ENCODE peak calls at places on chromosomes 7 and 10, in ten cellular contexts. One of them, this sample, is unnamed.

GRCh38 chr10:17075975-17076374 is 53.6 kb downstream of the CUBN start:
- DNase-seq in breast epithelium: no peak
- DNase-seq in K562: no peak
- DNase-seq in transverse colon: no peak
- DNase-seq in A549: no peak
- DNase-seq in lower leg skin: no peak
- DNase-seq in tibial nerve: no peak
- DNase-seq in adrenal gland: no peak
- DNase-seq in HepG2: no peak
- DNase-seq in gastrocnemius medialis: no peak
- DNase-seq in this sample: no peak

GRCh38 chr10:124270940-124271339 is 147.8 kb downstream of the OAT start:
- DNase-seq in K562: no peak
- DNase-seq in breast epithelium: no peak
- DNase-seq in gastrocnemius medialis: no peak
- DNase-seq in HepG2: no peak
- DNase-seq in adrenal gland: no peak
- DNase-seq in tibial nerve: no peak
- DNase-seq in lower leg skin: no peak
- DNase-seq in transverse colon: no peak
- DNase-seq in A549: no peak
- DNase-seq in this sample: peak

GRCh38 chr10:16843252-16843870 is 26.1 kb upstream of the RSU1 start:
- DNase-seq in lower leg skin: no peak
- DNase-seq in K562: peak
- DNase-seq in A549: peak
- DNase-seq in gastrocnemius medialis: no peak
- DNase-seq in transverse colon: no peak
- DNase-seq in breast epithelium: no peak
- DNase-seq in tibial nerve: no peak
- DNase-seq in adrenal gland: no peak
- DNase-seq in HepG2: peak
- DNase-seq in this sample: no peak

GRCh38 chr10:78044699-78045098 is 11.0 kb downstream of the RPS24 start:
- DNase-seq in HepG2: no peak
- DNase-seq in transverse colon: no peak
- DNase-seq in breast epithelium: no peak
- DNase-seq in gastrocnemius medialis: no peak
- DNase-seq in K562: no peak
- DNase-seq in adrenal gland: no peak
- DNase-seq in lower leg skin: no peak
- DNase-seq in tibial nerve: no peak
- DNase-seq in A549: no peak
- DNase-seq in this sample: no peak

GRCh38 chr7:105497016-105497415 is 25.1 kb downstream of the PUS7 start:
- DNase-seq in HepG2: no peak
- DNase-seq in transverse colon: no peak
- DNase-seq in gastrocnemius medialis: no peak
- DNase-seq in A549: no peak
- DNase-seq in lower leg skin: no peak
- DNase-seq in tibial nerve: no peak
- DNase-seq in K562: no peak
- DNase-seq in adrenal gland: no peak
- DNase-seq in breast epithelium: no peak
- DNase-seq in this sample: no peak

GRCh38 chr10:97708976-97709745 is 4.4 kb upstream of the MARVELD1 start:
- DNase-seq in tibial nerve: peak
- DNase-seq in K562: peak
- DNase-seq in transverse colon: peak
- DNase-seq in HepG2: peak
- DNase-seq in A549: peak
- DNase-seq in breast epithelium: peak
- DNase-seq in adrenal gland: peak
- DNase-seq in lower leg skin: peak
- DNase-seq in gastrocnemius medialis: peak
- DNase-seq in this sample: peak

GRCh38 chr7:42096681-42097637 is 140.1 kb downstream of the GLI3 start:
- DNase-seq in K562: no peak
- DNase-seq in lower leg skin: no peak
- DNase-seq in adrenal gland: peak
- DNase-seq in gastrocnemius medialis: peak
- DNase-seq in transverse colon: no peak
- DNase-seq in tibial nerve: no peak
- DNase-seq in HepG2: no peak
- DNase-seq in breast epithelium: no peak
- DNase-seq in A549: no peak
- DNase-seq in this sample: no peak

GRCh38 chr7:131111-132094 is 61.0 kb upstream of the FAM20C start:
- DNase-seq in adrenal gland: peak
- DNase-seq in A549: no peak
- DNase-seq in K562: no peak
- DNase-seq in breast epithelium: no peak
- DNase-seq in HepG2: no peak
- DNase-seq in tibial nerve: no peak
- DNase-seq in transverse colon: peak
- DNase-seq in gastrocnemius medialis: no peak
- DNase-seq in lower leg skin: peak
- DNase-seq in this sample: no peak

GRCh38 chr7:98110249-98111022 is 3.8 kb downstream of the LMTK2 start:
- DNase-seq in HepG2: peak
- DNase-seq in adrenal gland: no peak
- DNase-seq in breast epithelium: no peak
- DNase-seq in tibial nerve: no peak
- DNase-seq in A549: no peak
- DNase-seq in K562: peak
- DNase-seq in lower leg skin: no peak
- DNase-seq in transverse colon: peak
- DNase-seq in gastrocnemius medialis: no peak
- DNase-seq in this sample: no peak

DNA sequence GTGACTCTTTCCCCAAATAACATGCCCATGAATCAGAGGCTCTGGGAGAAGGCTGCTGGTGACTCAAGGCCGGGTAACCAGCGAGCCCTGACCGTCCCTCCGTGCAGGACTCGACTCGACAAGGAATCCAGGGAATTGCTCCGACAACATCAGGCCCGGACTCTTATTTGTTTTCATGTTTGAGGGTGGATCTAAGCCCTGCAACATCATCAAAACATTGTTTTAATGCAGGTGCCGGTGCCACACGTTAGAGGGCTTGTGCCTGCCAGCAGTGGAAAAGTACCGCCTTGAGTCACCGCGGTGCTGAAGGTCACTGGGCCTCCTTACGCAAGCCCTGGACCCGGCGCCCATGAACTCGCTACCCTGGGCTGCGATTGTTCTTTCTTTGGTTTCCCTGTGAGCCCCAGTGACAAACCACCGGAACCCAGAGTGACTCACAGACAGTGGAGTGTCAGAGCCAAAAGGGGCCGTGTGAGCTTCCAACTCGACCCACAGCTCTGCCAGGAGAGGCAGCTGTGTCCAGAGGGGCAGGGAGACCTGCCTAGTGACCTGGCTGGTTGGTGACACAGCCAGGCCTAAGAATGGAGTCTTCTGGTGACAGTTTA is 139.4 kb upstream of the SHH start:
- DNase-seq in adrenal gland: peak
- DNase-seq in tibial nerve: no peak
- DNase-seq in lower leg skin: no peak
- DNase-seq in A549: peak
- DNase-seq in breast epithelium: no peak
- DNase-seq in gastrocnemius medialis: peak
- DNase-seq in transverse colon: peak
- DNase-seq in HepG2: peak
- DNase-seq in K562: no peak
- DNase-seq in this sample: no peak
- H3K4me3 ChIP-seq in adrenal gland: peak
- H3K4me3 ChIP-seq in tibial nerve: no peak
- H3K4me3 ChIP-seq in lower leg skin: no peak
- H3K4me3 ChIP-seq in A549: no peak
- H3K4me3 ChIP-seq in breast epithelium: no peak
- H3K4me3 ChIP-seq in gastrocnemius medialis: no peak
- H3K4me3 ChIP-seq in transverse colon: no peak
- H3K4me3 ChIP-seq in HepG2: peak
- H3K4me3 ChIP-seq in K562: no peak
- H3K4me3 ChIP-seq in this sample: no peak

GRCh38 chr10:88881335-88881734 is 1.3 kb downstream of the STAMBPL1 start:
- DNase-seq in K562: no peak
- DNase-seq in HepG2: no peak
- DNase-seq in adrenal gland: no peak
- DNase-seq in breast epithelium: no peak
- DNase-seq in A549: no peak
- DNase-seq in lower leg skin: no peak
- DNase-seq in gastrocnemius medialis: no peak
- DNase-seq in transverse colon: no peak
- DNase-seq in tibial nerve: no peak
- DNase-seq in this sample: no peak

GRCh38 chr10:88879754-88880286 is at the start of gene STAMBPL1:
- DNase-seq in K562: no peak
- DNase-seq in HepG2: no peak
- DNase-seq in tibial nerve: peak
- DNase-seq in adrenal gland: peak
- DNase-seq in lower leg skin: peak
- DNase-seq in gastrocnemius medialis: peak
- DNase-seq in breast epithelium: no peak
- DNase-seq in transverse colon: peak
- DNase-seq in A549: peak
- DNase-seq in this sample: peak

GRCh38 chr10:88883443-88883799 is 3.4 kb downstream of the STAMBPL1 start:
- DNase-seq in tibial nerve: no peak
- DNase-seq in adrenal gland: no peak
- DNase-seq in breast epithelium: no peak
- DNase-seq in gastrocnemius medialis: no peak
- DNase-seq in transverse colon: no peak
- DNase-seq in K562: no peak
- DNase-seq in lower leg skin: no peak
- DNase-seq in HepG2: no peak
- DNase-seq in A549: no peak
- DNase-seq in this sample: no peak

GRCh38 chr10:88881922-88882645 is 2.0 kb downstream of the STAMBPL1 start:
- DNase-seq in tibial nerve: no peak
- DNase-seq in adrenal gland: no peak
- DNase-seq in A549: no peak
- DNase-seq in K562: no peak
- DNase-seq in breast epithelium: no peak
- DNase-seq in lower leg skin: no peak
- DNase-seq in HepG2: no peak
- DNase-seq in transverse colon: no peak
- DNase-seq in gastrocnemius medialis: no peak
- DNase-seq in this sample: no peak

GRCh38 chr10:88880287-88881094 is 446 bp downstream of the STAMBPL1 start:
- DNase-seq in breast epithelium: peak
- DNase-seq in lower leg skin: peak
- DNase-seq in transverse colon: peak
- DNase-seq in K562: peak
- DNase-seq in gastrocnemius medialis: peak
- DNase-seq in HepG2: peak
- DNase-seq in A549: peak
- DNase-seq in adrenal gland: peak
- DNase-seq in tibial nerve: peak
- DNase-seq in this sample: peak
- TF ChIP-seq POLR2A in breast epithelium: no peak
- TF ChIP-seq POLR2A in lower leg skin: no peak
- TF ChIP-seq POLR2A in transverse colon: peak
- TF ChIP-seq POLR2A in K562: no peak
- TF ChIP-seq POLR2A in gastrocnemius medialis: peak
- TF ChIP-seq POLR2A in HepG2: peak
- TF ChIP-seq POLR2A in A549: peak
- TF ChIP-seq POLR2A in adrenal gland: peak
- TF ChIP-seq POLR2A in tibial nerve: peak
- TF ChIP-seq POLR2A in this sample: peak

DNA sequence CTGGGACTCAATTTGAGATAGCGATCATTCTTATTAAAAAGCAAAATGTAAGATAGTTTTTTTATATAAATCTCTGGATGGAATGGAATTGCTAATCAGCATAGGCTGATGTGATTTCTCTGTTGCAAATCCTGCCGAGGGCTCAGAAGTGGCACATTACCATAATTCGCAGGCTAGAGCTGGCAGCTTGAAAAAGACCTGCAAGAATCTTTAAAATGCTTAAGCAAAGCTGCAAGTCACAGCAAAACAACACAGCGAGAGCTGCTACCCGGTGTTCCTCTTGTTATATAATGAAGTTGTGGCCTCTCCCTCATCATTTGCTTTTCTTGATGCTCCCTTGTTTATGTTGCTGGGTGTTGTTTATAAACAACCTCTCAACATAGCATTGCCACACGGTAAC is 448.1 kb downstream of the GATA3 start:
- DNase-seq in HepG2: no peak
- DNase-seq in adrenal gland: no peak
- DNase-seq in gastrocnemius medialis: no peak
- DNase-seq in breast epithelium: no peak
- DNase-seq in transverse colon: no peak
- DNase-seq in A549: no peak
- DNase-seq in lower leg skin: no peak
- DNase-seq in K562: no peak
- DNase-seq in tibial nerve: no peak
- DNase-seq in this sample: no peak
- H3K4me3 ChIP-seq in HepG2: no peak
- H3K4me3 ChIP-seq in adrenal gland: no peak
- H3K4me3 ChIP-seq in gastrocnemius medialis: no peak
- H3K4me3 ChIP-seq in breast epithelium: no peak
- H3K4me3 ChIP-seq in transverse colon: no peak
- H3K4me3 ChIP-seq in A549: no peak
- H3K4me3 ChIP-seq in lower leg skin: no peak
- H3K4me3 ChIP-seq in K562: no peak
- H3K4me3 ChIP-seq in tibial nerve: no peak
- H3K4me3 ChIP-seq in this sample: no peak

GRCh38 chr10:110208614-110209398 is 1.4 kb downstream of the MXI1 start:
- DNase-seq in transverse colon: peak
- DNase-seq in adrenal gland: peak
- DNase-seq in tibial nerve: peak
- DNase-seq in HepG2: no peak
- DNase-seq in gastrocnemius medialis: no peak
- DNase-seq in lower leg skin: peak
- DNase-seq in A549: peak
- DNase-seq in K562: peak
- DNase-seq in breast epithelium: no peak
- DNase-seq in this sample: peak

GRCh38 chr10:110207805-110208613 is 604 bp downstream of the MXI1 start:
- DNase-seq in tibial nerve: no peak
- DNase-seq in adrenal gland: peak
- DNase-seq in lower leg skin: peak
- DNase-seq in breast epithelium: no peak
- DNase-seq in A549: peak
- DNase-seq in HepG2: no peak
- DNase-seq in transverse colon: peak
- DNase-seq in K562: peak
- DNase-seq in gastrocnemius medialis: no peak
- DNase-seq in this sample: peak

GRCh38 chr10:110209926-110210662 is 2.7 kb downstream of the MXI1 start:
- DNase-seq in HepG2: no peak
- DNase-seq in lower leg skin: peak
- DNase-seq in transverse colon: peak
- DNase-seq in tibial nerve: peak
- DNase-seq in adrenal gland: peak
- DNase-seq in gastrocnemius medialis: peak
- DNase-seq in A549: peak
- DNase-seq in K562: peak
- DNase-seq in breast epithelium: no peak
- DNase-seq in this sample: peak

GRCh38 chr10:110210663-110211454 is 3.5 kb downstream of the MXI1 start:
- DNase-seq in lower leg skin: peak
- DNase-seq in transverse colon: peak
- DNase-seq in K562: peak
- DNase-seq in HepG2: peak
- DNase-seq in gastrocnemius medialis: peak
- DNase-seq in adrenal gland: peak
- DNase-seq in breast epithelium: peak
- DNase-seq in A549: peak
- DNase-seq in tibial nerve: peak
- DNase-seq in this sample: peak

GRCh38 chr10:110209399-110209925 is 2.1 kb downstream of the MXI1 start:
- DNase-seq in breast epithelium: peak
- DNase-seq in gastrocnemius medialis: peak
- DNase-seq in tibial nerve: no peak
- DNase-seq in lower leg skin: peak
- DNase-seq in K562: peak
- DNase-seq in transverse colon: peak
- DNase-seq in adrenal gland: peak
- DNase-seq in A549: peak
- DNase-seq in HepG2: no peak
- DNase-seq in this sample: peak
- TF ChIP-seq POLR2A in breast epithelium: peak
- TF ChIP-seq POLR2A in gastrocnemius medialis: no peak
- TF ChIP-seq POLR2A in tibial nerve: peak
- TF ChIP-seq POLR2A in lower leg skin: no peak
- TF ChIP-seq POLR2A in K562: no peak
- TF ChIP-seq POLR2A in transverse colon: peak
- TF ChIP-seq POLR2A in adrenal gland: peak
- TF ChIP-seq POLR2A in A549: no peak
- TF ChIP-seq POLR2A in HepG2: no peak
- TF ChIP-seq POLR2A in this sample: no peak